ENCODE peak calls at places on chromosomes 4 and X, in eight cellular contexts. I is Caco-2, Y is stomach, U is esophagus squamous epithelium, O is psoas muscle, N is DND-41, E is fibroblast of lung, M is AG04450. L is an unnamed sample.
A peak's percentile ranks its signal among the peaks of the same experiment; 100 is the strongest.

GRCh38 chr4:110850461-110851447 is 227.9 kb upstream of the PITX2 start:
- DNase-seq in Y (no peak), U (no peak), E (no peak), I (peak; percentile 55), O (peak; percentile 25), M (no peak), N (no peak), L (no peak)

GRCh38 chr4:153008578-153009199 is 72.6 kb downstream of the FHDC1 start:
- DNase-seq in Y (peak; percentile 10), I (no peak), E (no peak), N (no peak), M (no peak), O (no peak), U (no peak), L (no peak)

GRCh38 chr4:72505314-72505744 is 63.7 kb downstream of the ADAMTS3 start:
- DNase-seq in I (no peak), Y (no peak), E (peak; percentile 56), M (peak; percentile 26), N (no peak), O (no peak), U (no peak), L (no peak)

GRCh38 chrX:76195579-76195978 is 22.7 kb downstream of the PBDC1 start:
- DNase-seq in O (no peak), M (no peak), I (no peak), U (no peak), N (no peak), E (no peak), Y (no peak), L (no peak)

GRCh38 chr4:26830701-26831100 is 29.9 kb upstream of the STIM2 start:
- DNase-seq in Y (no peak), O (no peak), N (no peak), M (no peak), U (no peak), E (no peak), I (no peak), L (no peak)

GRCh38 chr4:67776746-67777145 is 22.6 kb upstream of the GNRHR start:
- DNase-seq in U (no peak), O (no peak), I (no peak), Y (no peak), E (no peak), N (no peak), M (no peak), L (no peak)

GRCh38 chr4:153137677-153138630 is 66.3 kb upstream of the TRIM2 start:
- DNase-seq in Y (no peak), O (no peak), U (no peak), N (no peak), I (no peak), M (no peak), E (no peak), L (no peak)

GRCh38 chr4:114265342-114265741 is 285.9 kb upstream of the ARSJ start:
- DNase-seq in I (no peak), N (no peak), M (no peak), O (no peak), U (no peak), E (no peak), Y (no peak), L (no peak)

DNA sequence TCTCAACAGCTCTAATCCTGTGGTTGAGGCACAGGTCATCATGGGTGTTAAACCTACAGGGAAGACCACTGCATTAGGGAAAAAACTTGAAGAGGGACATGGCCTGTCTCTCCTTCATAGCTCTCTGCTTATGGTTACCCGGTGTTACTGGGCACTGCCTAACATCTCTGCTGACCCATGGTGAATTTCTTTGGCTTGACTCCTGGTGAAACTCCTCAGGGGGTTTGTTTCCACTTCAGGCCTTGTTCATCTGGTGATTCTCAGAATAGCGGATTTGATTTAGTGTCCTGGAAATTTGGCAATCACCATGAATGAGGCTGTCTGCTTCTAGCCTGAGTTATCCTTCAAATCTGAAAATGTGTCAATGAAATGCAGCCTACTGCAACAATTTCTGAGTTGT is 114.4 kb downstream of the ZNF518B start:
- DNase-seq in M (no peak), O (no peak), E (no peak), N (no peak), U (no peak), Y (no peak), I (no peak), L (no peak)
- H3K27me3 ChIP-seq in M (no peaks in the 10 kb centered on the region), O (peaks cover 13% of the 10 kb centered on the region), E (no peaks in the 10 kb centered on the region), N (no peaks in the 10 kb centered on the region), U (no peaks in the 10 kb centered on the region), Y (no peaks in the 10 kb centered on the region), I (no peaks in the 10 kb centered on the region), L (no peaks in the 10 kb centered on the region)

GRCh38 chr4:42708625-42709024 is 51.7 kb upstream of the ATP8A1 start:
- DNase-seq in Y (no peak), O (no peak), E (no peak), M (no peak), I (no peak), N (no peak), U (no peak), L (no peak)

GRCh38 chr4:42709392-42710065 is 52.6 kb upstream of the ATP8A1 start:
- DNase-seq in Y (no peak), I (no peak), E (no peak), U (no peak), M (no peak), N (no peak), O (no peak), L (no peak)

GRCh38 chr4:42710761-42711160 is 53.9 kb upstream of the ATP8A1 start:
- DNase-seq in M (no peak), N (no peak), E (no peak), O (no peak), U (no peak), I (no peak), Y (no peak), L (no peak)

GRCh38 chr4:42712854-42713253 is 55.9 kb upstream of the ATP8A1 start:
- DNase-seq in M (no peak), U (no peak), I (no peak), O (no peak), N (no peak), Y (no peak), E (no peak), L (no peak)

DNA sequence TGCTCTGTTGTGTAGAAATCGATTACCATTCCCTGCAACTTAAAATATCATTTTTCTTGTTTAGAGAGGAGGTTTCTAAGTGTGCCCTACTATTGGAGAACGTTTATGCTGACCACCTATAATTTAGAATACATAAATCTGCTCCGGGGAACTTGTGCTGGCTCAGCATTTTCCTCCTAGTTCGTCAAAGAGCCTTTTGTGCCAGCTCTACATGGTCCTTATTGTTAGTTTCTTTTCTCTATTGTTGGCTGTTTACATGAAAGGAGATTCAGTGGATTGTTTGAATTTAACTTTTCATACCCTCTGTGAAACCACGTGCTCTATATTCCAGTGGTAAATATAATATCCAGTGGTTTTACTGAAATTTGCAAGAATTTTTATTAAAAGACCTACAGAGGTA is 53.4 kb upstream of the ATP8A1 start:
- DNase-seq in I (no peak), Y (no peak), N (no peak), U (no peak), M (no peak), O (no peak), E (no peak), L (no peak)
- H3K4me3 ChIP-seq in I (no peak overlapping the region), Y (no peak overlapping the region), N (no peak overlapping the region), U (no peak overlapping the region), M (no peak overlapping the region), O (no peak overlapping the region), E (no peak overlapping the region), L (no peak overlapping the region)

GRCh38 chr4:118835896-118836762 is at the start of gene SEC24D:
- DNase-seq in E (peak; percentile 78), I (peak; percentile 85), M (peak; percentile 62), N (peak; percentile 83), O (peak; percentile 92), Y (peak; percentile 91), U (peak; percentile 9), L (no peak)
- TF ChIP-seq CTCF in E (no peak), I (no peak), M (no peak), N (peak; percentile 10), O (no peak), Y (no peak), U (no peak), L (no peak)

GRCh38 chr4:105651879-105652640 is 56.4 kb downstream of the INTS12 start:
- DNase-seq in O (no peak), E (no peak), N (no peak), Y (no peak), M (no peak), U (no peak), I (no peak), L (no peak)

GRCh38 chr4:105644270-105644669 is 64.2 kb downstream of the INTS12 start:
- DNase-seq in E (peak; percentile 20), N (no peak), O (no peak), U (no peak), I (no peak), M (no peak), Y (no peak), L (no peak)

GRCh38 chr4:105650190-105650589 is 58.3 kb downstream of the INTS12 start:
- DNase-seq in U (no peak), I (no peak), N (no peak), E (no peak), Y (no peak), O (no peak), M (no peak), L (no peak)
- H3K27me3 ChIP-seq in U (no peaks in the 10 kb centered on the region), I (no peaks in the 10 kb centered on the region), N (no peaks in the 10 kb centered on the region), E (no peaks in the 10 kb centered on the region), Y (no peaks in the 10 kb centered on the region), O (no peaks in the 10 kb centered on the region), M (no peaks in the 10 kb centered on the region), L (no peaks in the 10 kb centered on the region)

GRCh38 chr4:989722-990471 is 3.1 kb downstream of the IDUA start:
- DNase-seq in M (no peak), I (no peak), N (no peak), E (no peak), U (no peak), Y (no peak), O (no peak), L (no peak)

GRCh38 chr4:993111-994029 is at the start of gene SLC26A1:
- DNase-seq in O (no peak), U (no peak), E (no peak), M (no peak), I (peak; percentile 69), Y (peak; percentile 60), N (no peak), L (no peak)

GRCh38 chr4:990746-991367 is 2.3 kb downstream of the SLC26A1 start:
- DNase-seq in N (no peak), I (no peak), E (no peak), U (no peak), O (no peak), Y (no peak), M (no peak), L (no peak)

GRCh38 chr4:992297-993110 is 700 bp downstream of the SLC26A1 start:
- DNase-seq in M (no peak), O (no peak), U (no peak), N (no peak), I (peak; percentile 95), Y (peak; percentile 94), E (no peak), L (no peak)

DNA sequence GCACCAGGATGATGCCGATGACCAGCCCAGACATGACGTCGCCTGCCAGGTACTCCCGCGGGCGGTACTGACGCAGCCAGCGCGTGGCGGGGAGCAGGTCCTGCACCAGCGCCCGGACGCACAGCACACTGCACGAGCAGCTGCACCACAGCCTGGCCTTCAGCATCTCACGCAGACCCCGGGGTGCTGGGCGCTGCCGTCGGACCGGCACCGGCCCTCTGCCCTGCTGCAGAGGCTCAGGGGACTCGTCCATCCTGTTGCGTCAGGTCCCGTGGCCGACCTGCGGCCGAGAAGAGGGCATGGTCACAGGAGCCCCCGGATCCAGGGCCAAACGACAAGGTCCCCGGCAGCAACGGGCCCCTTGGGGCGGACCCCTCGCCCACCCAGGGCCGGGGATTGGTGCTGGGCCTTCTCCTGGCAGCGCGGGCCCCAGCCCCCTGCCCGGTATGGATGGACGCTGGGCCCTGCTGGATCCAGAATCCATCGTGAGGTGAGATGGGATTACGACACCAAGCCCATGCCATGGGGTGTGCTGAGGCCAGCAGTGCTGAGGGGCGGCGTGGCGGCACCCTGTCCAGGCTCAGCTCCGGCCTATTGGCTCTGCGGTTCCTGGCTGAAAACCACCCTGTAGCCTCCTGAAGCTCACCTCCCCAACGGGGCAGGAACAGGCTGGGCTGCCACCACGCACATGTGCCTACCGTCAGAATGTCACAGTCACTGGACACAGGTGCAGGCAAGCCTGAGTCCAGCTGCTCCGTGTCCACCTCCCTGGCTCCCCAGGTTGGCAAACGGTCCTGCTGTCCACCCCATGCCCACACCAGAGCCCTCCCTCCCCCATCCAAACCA is 1.5 kb downstream of the SLC26A1 start:
- DNase-seq in N (no peak), U (no peak), E (no peak), M (no peak), I (no peak), Y (no peak), O (no peak), L (no peak)
- H3K4me3 ChIP-seq in N (no peak overlapping the region), U (no peak overlapping the region), E (no peak overlapping the region), M (no peak overlapping the region), I (peak overlapping the region; percentile 11), Y (no peak overlapping the region), O (no peak overlapping the region), L (no peak overlapping the region)